ENCODE peak calls at places on chromosomes 16 and 17, in six cellular contexts. B is A673, U is HFF-Myc, G is cardiac fibroblast, D is GM13976, P is fibroblast of pulmonary artery. M is an unnamed sample.

GRCh38 chr16:75599452-75600277 is 23.4 kb downstream of the ADAT1 start:
- DNase-seq in P (no peak), D (no peak), G (no peak), U (no peak), B (no peak), M (no peak)

GRCh38 chr17:63276821-63277220 is 169.3 kb downstream of the CYB561 start:
- DNase-seq in D (no peak), B (no peak), U (no peak), G (no peak), P (no peak), M (no peak)

GRCh38 chr16:52383640-52384292 is 163.2 kb downstream of the TOX3 start:
- DNase-seq in B (no peak), D (no peak), P (no peak), U (no peak), G (no peak), M (no peak)

GRCh38 chr16:88617268-88618031 is 20.9 kb upstream of the IL17C start:
- DNase-seq in P (no peak), U (no peak), D (no peak), G (no peak), B (no peak), M (no peak)

GRCh38 chr17:17900615-17901520 is 64.1 kb upstream of the SREBF1 start:
- DNase-seq in B (peak), U (peak), D (no peak), G (peak), P (peak), M (no peak)

GRCh38 chr17:64020068-64020766 is at the start of gene ICAM2:
- DNase-seq in D (peak), U (no peak), P (no peak), B (no peak), G (no peak), M (peak)

GRCh38 chr16:25093208-25094061 is 18.1 kb upstream of the LCMT1 start:
- DNase-seq in G (no peak), P (no peak), U (no peak), B (no peak), D (peak), M (no peak)

GRCh38 chr16:19410435-19411153 is 7.1 kb upstream of the TMC5 start:
- DNase-seq in D (peak), B (peak), U (no peak), P (no peak), G (no peak), M (no peak)

GRCh38 chr16:26963109-26963508 is 103.6 kb upstream of the C16orf82 start:
- DNase-seq in D (no peak), U (no peak), G (peak), P (peak), B (peak), M (no peak)

GRCh38 chr16:76976101-76976500 is 214.9 kb upstream of the MON1B start:
- DNase-seq in U (no peak), P (no peak), D (no peak), B (no peak), G (no peak), M (no peak)

GRCh38 chr17:13740692-13741091 is 139.0 kb upstream of the HS3ST3A1 start:
- DNase-seq in G (no peak), B (no peak), P (no peak), D (no peak), U (no peak), M (no peak)

GRCh38 chr17:13735861-13736260 is 134.1 kb upstream of the HS3ST3A1 start:
- DNase-seq in G (no peak), D (no peak), U (peak), P (no peak), B (no peak), M (no peak)

GRCh38 chr17:13736915-13737314 is 135.2 kb upstream of the HS3ST3A1 start:
- DNase-seq in U (no peak), P (peak), B (no peak), G (peak), D (no peak), M (no peak)

GRCh38 chr17:13734880-13735279 is 133.2 kb upstream of the HS3ST3A1 start:
- DNase-seq in G (no peak), D (no peak), B (no peak), P (no peak), U (no peak), M (no peak)

GRCh38 chr17:13735444-13735843 is 133.7 kb upstream of the HS3ST3A1 start:
- DNase-seq in D (no peak), P (no peak), G (no peak), U (peak), B (no peak), M (no peak)
- TF ChIP-seq CTCF in D (no peak), P (no peak), G (no peak), U (peak), B (no peak), M (no peak)

GRCh38 chr17:80442764-80443163 is 27.8 kb downstream of the ENDOV start:
- DNase-seq in D (no peak), P (no peak), B (no peak), G (no peak), U (no peak), M (no peak)

GRCh38 chr17:80443916-80444708 is 29.1 kb downstream of the ENDOV start:
- DNase-seq in P (no peak), G (no peak), U (no peak), B (peak), D (no peak), M (no peak)

GRCh38 chr17:80441598-80442304 is 26.8 kb downstream of the ENDOV start:
- DNase-seq in G (no peak), P (no peak), U (no peak), B (no peak), D (no peak), M (no peak)

GRCh38 chr17:80442305-80442659 is 27.3 kb downstream of the ENDOV start:
- DNase-seq in P (no peak), B (no peak), U (no peak), D (no peak), G (no peak), M (no peak)

DNA sequence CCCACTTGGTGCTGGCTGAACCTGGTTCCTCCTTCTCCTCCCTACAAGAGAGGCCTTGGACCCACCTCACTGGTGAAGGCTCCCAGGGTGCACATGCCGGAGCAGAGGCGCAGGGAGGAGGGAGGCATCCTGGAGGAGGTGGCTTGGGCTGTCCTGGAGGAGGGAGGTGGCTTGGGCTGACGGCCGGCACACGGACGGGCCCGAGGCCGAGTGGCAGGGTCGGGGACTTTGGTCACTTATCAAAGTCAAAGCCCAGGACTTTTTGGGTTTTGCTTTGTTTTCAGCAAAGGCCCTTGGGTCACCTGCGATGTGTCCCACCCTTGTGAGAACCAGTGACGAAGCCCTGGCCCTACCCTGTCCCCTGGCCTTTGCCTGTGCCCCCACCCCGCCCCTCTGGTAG is 28.5 kb downstream of the ENDOV start:
- DNase-seq in U (no peak), G (no peak), D (no peak), P (no peak), B (no peak), M (no peak)
- TF ChIP-seq CTCF in U (no peak), G (no peak), D (no peak), P (no peak), B (no peak), M (no peak)

DNA sequence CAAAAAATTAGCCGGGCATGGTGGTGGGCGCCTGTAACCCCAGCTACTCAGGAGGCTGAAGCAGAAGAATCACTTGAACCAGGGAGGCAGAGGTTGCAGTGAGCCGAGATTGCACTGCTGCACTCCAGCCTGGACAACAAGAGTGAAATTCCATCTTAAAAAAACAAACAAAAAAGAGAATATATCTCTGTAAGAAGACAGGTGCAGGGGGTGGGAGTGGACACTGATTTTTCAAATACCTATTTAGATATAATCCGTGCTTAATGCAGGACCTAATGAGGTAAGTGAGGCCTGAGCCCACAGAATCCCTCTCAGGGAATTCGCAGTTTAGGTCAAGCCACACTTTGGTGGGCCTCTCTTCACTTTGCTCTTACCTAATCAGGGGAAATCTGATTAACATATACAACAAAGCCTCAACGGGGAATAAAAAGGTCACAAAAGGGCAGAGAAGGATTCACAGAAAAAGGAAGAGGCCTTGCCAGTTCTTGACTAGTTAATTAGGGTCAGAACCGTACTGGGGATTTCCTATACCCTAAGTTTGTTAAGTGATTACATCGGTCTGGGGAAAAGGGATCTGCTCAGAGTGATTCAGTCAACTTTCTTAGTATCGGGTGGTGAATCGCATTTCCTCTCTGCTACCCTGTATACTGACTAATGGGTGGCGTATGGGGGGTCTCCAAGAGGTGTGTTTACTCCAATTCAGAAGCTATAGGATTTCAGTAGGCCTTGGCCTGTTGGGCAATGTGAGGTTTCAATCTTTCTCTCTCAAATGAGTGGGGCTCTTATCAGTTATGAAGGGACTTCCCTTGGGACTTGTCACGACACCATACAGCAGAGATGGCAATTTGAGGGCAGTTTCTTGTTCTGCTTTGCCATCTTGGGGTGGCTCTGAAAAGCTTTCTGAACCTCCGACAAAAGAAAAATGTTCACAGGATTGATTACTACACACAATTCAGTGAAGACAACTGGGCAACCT is 1.9 kb upstream of the NFAT5 start:
- DNase-seq in B (peak), G (no peak), P (peak), D (peak), U (no peak), M (peak)
- TF ChIP-seq CTCF in B (no peak), G (no peak), P (no peak), D (no peak), U (no peak), M (no peak)

GRCh38 chr16:53515259-53515658 is 12.2 kb upstream of the AKTIP start:
- DNase-seq in P (peak), B (no peak), G (peak), U (no peak), D (no peak), M (no peak)
- TF ChIP-seq CTCF in P (no peak), B (no peak), G (no peak), U (no peak), D (no peak), M (no peak)

GRCh38 chr17:39861235-39861634 is 2.9 kb downstream of the IKZF3 start:
- DNase-seq in B (no peak), P (no peak), G (no peak), D (no peak), U (no peak), M (no peak)

GRCh38 chr17:39866013-39866730 is 1.8 kb upstream of the ZPBP2 start:
- DNase-seq in P (no peak), D (no peak), G (no peak), B (no peak), U (no peak), M (no peak)

GRCh38 chr17:39863244-39863917 is 731 bp downstream of the IKZF3 start:
- DNase-seq in G (no peak), U (no peak), P (no peak), B (no peak), D (no peak), M (no peak)

GRCh38 chr17:39867084-39867890 is 715 bp upstream of the ZPBP2 start:
- DNase-seq in D (peak), B (no peak), P (no peak), G (no peak), U (no peak), M (no peak)

DNA sequence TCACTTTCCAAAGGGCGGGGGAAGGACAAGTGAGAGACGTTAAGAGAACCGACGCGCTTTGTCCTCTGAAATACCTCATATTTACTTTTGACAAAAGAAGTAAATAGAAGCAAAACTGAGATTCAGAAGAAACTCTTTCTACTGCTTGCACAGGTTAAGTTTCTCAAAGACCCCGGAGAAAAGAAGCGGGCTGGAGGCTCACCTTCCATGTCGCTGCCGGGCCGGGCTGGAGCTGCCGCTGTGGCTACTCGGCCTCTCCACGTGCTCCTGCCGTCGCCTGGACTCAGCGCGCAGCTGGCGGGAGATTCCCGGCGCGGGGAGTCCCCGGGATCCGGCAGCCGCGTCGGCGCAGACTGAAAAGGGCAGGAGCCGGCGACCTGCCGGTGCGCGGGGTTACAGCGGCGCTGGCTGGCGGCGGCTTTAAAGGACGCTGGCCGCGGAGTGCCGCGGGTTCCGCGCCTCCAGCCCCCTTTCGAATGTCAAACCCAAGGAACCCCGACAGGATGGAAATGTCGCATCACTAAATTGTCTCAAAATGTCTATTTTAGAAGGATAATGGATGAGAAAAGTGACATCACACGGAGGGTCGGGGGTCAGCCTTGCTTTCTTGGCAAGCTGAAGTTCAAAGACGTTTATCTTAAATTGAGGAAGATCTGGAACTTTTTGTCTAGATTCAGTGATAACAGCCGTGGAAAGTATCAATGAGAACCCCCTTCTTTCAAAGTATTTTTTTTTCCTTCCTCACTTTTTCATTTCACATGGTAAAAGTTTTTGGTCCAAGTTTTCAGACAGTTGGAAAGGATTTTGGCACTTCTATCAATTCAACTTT is at the start of gene IKZF3:
- DNase-seq in B (peak), G (peak), D (peak), P (peak), U (no peak), M (peak)
- TF ChIP-seq CTCF in B (no peak), G (no peak), D (peak), P (no peak), U (no peak), M (peak)

DNA sequence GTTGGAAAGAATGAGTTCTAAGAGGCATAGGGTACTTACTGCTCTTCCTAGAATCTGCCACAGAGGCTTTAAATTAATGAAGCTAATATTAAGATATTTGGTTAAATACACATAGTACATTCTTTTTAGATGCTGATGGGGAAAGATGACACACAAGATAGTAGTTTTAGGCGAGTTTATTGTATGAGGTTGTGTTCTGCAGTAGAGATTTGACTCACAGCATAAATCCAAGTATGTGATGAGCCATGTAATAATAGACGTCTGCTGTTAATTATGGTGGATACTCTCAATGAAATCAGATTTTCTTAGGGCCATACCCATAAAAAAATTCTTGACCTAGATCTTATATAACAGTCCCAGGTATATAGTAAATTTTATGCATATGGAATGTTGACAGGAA is 8.0 kb downstream of the TNRC6C start:
- DNase-seq in D (no peak), B (no peak), U (no peak), G (no peak), P (no peak), M (no peak)
- TF ChIP-seq CTCF in D (no peak), B (no peak), U (no peak), G (no peak), P (no peak), M (no peak)

GRCh38 chr16:84528317-84528716 is 23.9 kb upstream of the MEAK7 start:
- DNase-seq in B (no peak), U (no peak), D (no peak), G (no peak), P (no peak), M (no peak)
- TF ChIP-seq CTCF in B (no peak), U (no peak), D (no peak), G (no peak), P (no peak), M (no peak)